ENCODE peak calls at places on chromosomes 2 and 18, in six cellular contexts. N, X, J, K, F and G are unnamed samples.

GRCh38 chr2:11270891-11271290 is 73.5 kb downstream of the ROCK2 start:
- DNase-seq in F (no peak), X (no peak), K (no peak), N (peak; percentile 70), J (no peak), G (peak; percentile 53)

GRCh38 chr18:2969695-2970094 is 43.2 kb downstream of the LPIN2 start:
- DNase-seq in K (no peak), X (no peak), N (no peak), J (no peak), F (no peak), G (no peak)

GRCh38 chr18:28711096-28711495 is 534.2 kb upstream of the CDH2 start:
- DNase-seq in N (no peak), J (no peak), X (no peak), K (no peak), F (no peak), G (no peak)

GRCh38 chr18:55875330-55875933 is 287.4 kb upstream of the TCF4 start:
- DNase-seq in N (no peak), J (no peak), X (no peak), F (no peak), K (no peak), G (no peak)

GRCh38 chr2:229437467-229437866 is 166.4 kb upstream of the PID1 start:
- DNase-seq in K (no peak), X (no peak), J (no peak), N (no peak), F (no peak), G (no peak)

GRCh38 chr18:46345181-46345465 is 240.9 kb downstream of the HAUS1 start:
- DNase-seq in X (no peak), J (no peak), N (no peak), F (no peak), K (no peak), G (no peak)

GRCh38 chr2:39728941-39729351 is 50.1 kb downstream of the THUMPD2 start:
- DNase-seq in J (peak; percentile 64), K (peak; percentile 48), N (no peak), X (peak; percentile 75), F (peak; percentile 58), G (peak; percentile 47)

GRCh38 chr2:232260075-232260474 is 118.5 kb upstream of the ALPP start:
- DNase-seq in X (no peak), K (peak; percentile 14), F (no peak), J (peak; percentile 75), N (peak; percentile 89), G (peak; percentile 92)

GRCh38 chr2:150438654-150439053 is 48.8 kb downstream of the RND3 start:
- DNase-seq in X (no peak), K (no peak), J (no peak), N (no peak), F (no peak), G (no peak)

GRCh38 chr18:56391933-56392590 is 246.3 kb downstream of the TXNL1 start:
- DNase-seq in N (no peak), J (no peak), X (no peak), K (no peak), F (no peak), G (no peak)

GRCh38 chr18:56276466-56276865 is 361.9 kb downstream of the TXNL1 start:
- DNase-seq in J (no peak), K (no peak), X (no peak), N (no peak), F (no peak), G (no peak)

GRCh38 chr2:5070257-5070656 is 621.9 kb upstream of the SOX11 start:
- DNase-seq in X (peak; percentile 10), J (no peak), N (no peak), F (no peak), K (no peak), G (no peak)

GRCh38 chr18:24138884-24139616 is at the start of gene CABYR:
- DNase-seq in X (peak; percentile 97), F (peak; percentile 31), J (peak; percentile 86), N (peak; percentile 92), K (peak; percentile 90), G (peak; percentile 88)

GRCh38 chr2:197710424-197711042 is 5.4 kb downstream of the MARS2 start:
- DNase-seq in X (no peak), F (no peak), N (no peak), K (no peak), J (no peak), G (no peak)

GRCh38 chr18:28584726-28585125 is 407.8 kb upstream of the CDH2 start:
- DNase-seq in X (peak; percentile 81), J (no peak), K (peak; percentile 8), F (no peak), N (peak; percentile 87), G (peak; percentile 82)

GRCh38 chr2:126761981-126762878 is 106.3 kb downstream of the GYPC start:
- DNase-seq in N (no peak), J (peak; percentile 14), K (no peak), F (no peak), X (no peak), G (no peak)

GRCh38 chr2:121408641-121409040 is 122.0 kb upstream of the RNU4ATAC start:
- DNase-seq in K (no peak), F (no peak), N (peak; percentile 42), X (no peak), J (no peak), G (no peak)

GRCh38 chr2:153871231-153872221 is at the start of gene GALNT13:
- DNase-seq in F (peak; percentile 90), J (no peak), K (peak; percentile 89), N (no peak), X (peak; percentile 79), G (peak; percentile 0)

GRCh38 chr2:150663143-150663542 is 175.7 kb upstream of the RND3 start:
- DNase-seq in K (no peak), X (no peak), N (peak; percentile 66), F (no peak), J (no peak), G (peak; percentile 92)

GRCh38 chr2:159126653-159127052 is 158.2 kb downstream of the TANC1 start:
- DNase-seq in X (no peak), N (peak; percentile 73), F (no peak), K (no peak), J (no peak), G (peak; percentile 98)

GRCh38 chr2:160411167-160411566 is 82.4 kb downstream of the RBMS1 start:
- DNase-seq in X (no peak), F (no peak), K (no peak), J (peak; percentile 55), N (peak; percentile 55), G (peak; percentile 83)

GRCh38 chr2:63537306-63537705 is 51.0 kb downstream of the WDPCP start:
- DNase-seq in N (no peak), K (no peak), J (no peak), X (no peak), F (no peak), G (peak; percentile 49)

GRCh38 chr2:191811807-191812602 is 34.9 kb downstream of the CAVIN2 start:
- DNase-seq in J (peak; percentile 53), K (peak; percentile 77), F (peak; percentile 53), N (peak; percentile 88), X (peak; percentile 70), G (peak; percentile 64)

GRCh38 chr18:23141022-23141999 is 6.0 kb downstream of the CABLES1 start:
- DNase-seq in X (no peak), J (no peak), F (no peak), N (no peak), K (peak; percentile 88), G (peak; percentile 53)

GRCh38 chr2:185894223-185894622 is 155.6 kb downstream of the FSIP2 start:
- DNase-seq in N (no peak), X (no peak), K (no peak), J (no peak), F (no peak), G (no peak)

GRCh38 chr2:38016177-38016576 is 59.8 kb downstream of the CYP1B1 start:
- DNase-seq in K (no peak), N (no peak), X (no peak), F (no peak), J (no peak), G (no peak)

GRCh38 chr2:50513724-50514123 is 518.2 kb downstream of the NRXN1 start:
- DNase-seq in N (no peak), J (no peak), X (peak; percentile 27), F (no peak), K (no peak), G (no peak)

DNA sequence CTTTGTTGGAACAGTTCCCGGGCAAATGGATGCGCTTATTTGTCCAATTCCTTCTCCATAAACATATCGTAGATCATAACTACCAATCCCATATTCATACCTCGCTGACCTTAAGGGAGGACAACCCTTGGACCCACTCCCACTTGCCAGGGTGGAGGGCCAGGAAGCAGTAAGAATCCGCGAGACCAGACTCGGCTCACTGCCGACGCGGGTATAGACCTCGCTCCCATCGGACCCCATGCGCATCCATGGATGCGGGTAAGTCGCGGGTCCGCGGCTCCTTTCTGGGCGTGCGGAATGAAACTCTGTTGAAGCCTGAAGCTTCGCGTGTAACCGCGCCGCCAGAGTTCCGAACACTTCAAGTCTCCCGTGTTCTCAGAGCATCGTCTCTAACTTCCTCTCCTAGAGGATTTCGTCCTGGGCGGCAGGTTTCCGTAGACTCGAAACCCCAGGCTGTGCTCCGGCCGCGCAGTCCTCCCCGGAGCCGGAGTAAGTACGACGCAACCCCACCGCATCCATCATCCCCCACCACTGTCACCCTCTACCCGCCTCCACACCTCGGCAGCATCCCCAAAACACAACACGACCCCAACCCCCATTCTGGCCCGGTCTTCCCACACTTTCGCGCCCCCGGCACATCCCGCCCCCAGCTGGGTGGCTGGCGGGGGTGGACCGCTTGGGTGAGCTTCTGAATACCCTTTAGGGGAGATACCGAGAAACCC is 1.0 kb downstream of the DSC3 start:
- DNase-seq in K (peak; percentile 45), J (no peak), X (peak; percentile 56), F (no peak), N (no peak), G (no peak)
- H3K4me3 ChIP-seq in K (peak overlapping the region; percentile 45), J (peak overlapping the region; percentile 50), X (peak overlapping the region; percentile 71), F (no peak overlapping the region), N (peak overlapping the region; percentile 18), G (no peak overlapping the region)

DNA sequence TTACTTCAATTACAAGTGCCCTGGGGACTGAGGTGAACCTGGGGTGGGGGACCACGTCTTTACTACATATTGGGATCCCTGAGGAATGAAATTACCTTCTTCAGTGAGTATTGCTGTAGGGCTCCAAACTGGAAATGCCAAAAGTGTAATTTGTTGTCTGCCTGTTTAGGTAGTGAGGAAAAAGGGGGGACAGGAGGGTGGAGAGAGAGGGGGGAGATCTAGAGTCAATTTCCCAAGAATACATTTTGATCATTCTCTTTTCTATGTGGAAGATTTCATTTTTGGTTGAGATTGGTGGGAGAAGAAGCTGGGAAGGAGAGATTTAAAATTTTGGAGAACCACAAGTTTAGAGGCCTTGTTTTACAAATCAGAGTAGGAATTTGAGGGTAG is 101.1 kb downstream of the SPTBN1 start:
- DNase-seq in N (no peak), X (no peak), J (no peak), K (no peak), F (peak; percentile 65), G (no peak)
- H3K4me3 ChIP-seq in N (peak overlapping the region; percentile 82), X (peak overlapping the region; percentile 70), J (peak overlapping the region; percentile 53), K (peak overlapping the region; percentile 68), F (peak overlapping the region; percentile 85), G (no peak overlapping the region)

DNA sequence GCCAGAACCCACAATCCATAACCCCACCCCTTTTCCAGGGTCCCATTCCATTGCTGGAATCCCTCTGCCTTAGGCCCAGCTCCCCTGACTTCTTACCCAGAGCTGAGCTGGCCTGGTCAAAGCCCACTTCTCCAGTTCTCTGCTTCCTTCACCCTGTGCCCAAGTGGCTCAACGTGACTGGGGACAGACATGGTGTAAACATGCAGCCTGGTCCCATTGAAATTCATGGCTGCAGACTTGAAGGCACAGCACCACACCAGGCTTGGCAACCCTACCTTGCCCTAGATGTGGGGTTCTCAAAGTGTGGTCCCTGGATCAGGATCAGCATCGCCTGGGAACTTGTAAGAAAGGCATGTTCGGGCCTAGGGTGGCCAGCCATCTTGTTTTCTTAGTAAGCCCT is 3.7 kb downstream of the HS1BP3 start:
- DNase-seq in J (no peak), F (no peak), X (no peak), N (no peak), K (no peak), G (no peak)
- H3K4me3 ChIP-seq in J (no peak overlapping the region), F (no peak overlapping the region), X (no peak overlapping the region), N (no peak overlapping the region), K (no peak overlapping the region), G (no peak overlapping the region)

GRCh38 chr2:46193855-46194254 is 103.4 kb upstream of the EPAS1 start:
- DNase-seq in K (no peak), J (peak; percentile 20), X (no peak), N (no peak), F (no peak), G (no peak)
- H3K4me3 ChIP-seq in K (no peak overlapping the region), J (no peak overlapping the region), X (no peak overlapping the region), N (no peak overlapping the region), F (no peak overlapping the region), G (no peak overlapping the region)